ENCODE peak calls at places on chromosomes 5 and 9, in six cellular contexts. W is tibial artery; H is IMR-90; R is CD4-positive, alpha-beta memory T cell; S is ovary; U is GM23248. M is an unnamed sample.

GRCh38 chr9:132877818-132878694 is at the start of gene AK8:
- DNase-seq in W (peak; percentile 78), R (peak; percentile 82), S (peak; percentile 89), U (peak; percentile 90), H (peak; percentile 66), M (peak; percentile 86)

GRCh38 chr9:76456202-76456926 is 2.6 kb upstream of the GCNT1 start:
- DNase-seq in H (peak; percentile 82), R (peak; percentile 50), W (no peak), S (no peak), U (peak; percentile 23), M (no peak)

GRCh38 chr9:95696701-95697100 is 178.8 kb upstream of the ERCC6L2 start:
- DNase-seq in S (no peak), W (no peak), R (no peak), U (no peak), H (no peak), M (no peak)

GRCh38 chr9:109086221-109086620 is 33.5 kb downstream of the TMEM245 start:
- DNase-seq in W (no peak), R (no peak), S (no peak), U (peak; percentile 28), H (peak; percentile 68), M (no peak)

GRCh38 chr9:93642961-93643360 is 66.6 kb downstream of the PHF2 start:
- DNase-seq in S (peak; percentile 24), R (no peak), U (peak; percentile 67), H (peak; percentile 82), W (peak; percentile 15), M (no peak)

GRCh38 chr5:150211156-150212030 is 21.5 kb downstream of the SLC6A7 start:
- DNase-seq in W (no peak), H (no peak), S (no peak), U (no peak), R (no peak), M (no peak)

GRCh38 chr9:107487521-107488399 is 1.8 kb downstream of the KLF4 start:
- DNase-seq in S (peak; percentile 81), H (no peak), W (peak; percentile 88), U (peak; percentile 82), R (no peak), M (peak; percentile 78)

GRCh38 chr9:123435471-123435870 is 79.5 kb downstream of the CRB2 start:
- DNase-seq in S (no peak), W (no peak), H (no peak), U (no peak), R (no peak), M (no peak)

GRCh38 chr5:154368041-154368800 is 77.6 kb upstream of the SAP30L start:
- DNase-seq in W (peak; percentile 72), H (peak; percentile 95), U (peak; percentile 94), R (no peak), S (no peak), M (peak; percentile 70)

GRCh38 chr9:68896495-68896894 is 117.4 kb downstream of the PRKACG start:
- DNase-seq in R (no peak), W (no peak), U (no peak), S (no peak), H (no peak), M (no peak)

GRCh38 chr9:6498982-6499381 is 86.0 kb downstream of the UHRF2 start:
- DNase-seq in H (peak; percentile 85), R (no peak), W (no peak), U (peak; percentile 80), S (no peak), M (no peak)

GRCh38 chr9:115524467-115525059 is 406.6 kb upstream of the TNC start:
- DNase-seq in R (peak; percentile 28), U (peak; percentile 73), H (peak; percentile 77), W (no peak), S (no peak), M (no peak)

GRCh38 chr5:180494510-180495181 is 467 bp downstream of the CNOT6 start:
- DNase-seq in R (no peak), W (peak; percentile 74), H (no peak), S (peak; percentile 61), U (peak; percentile 75), M (peak; percentile 71)

GRCh38 chr9:89637787-89638186 is 33.0 kb downstream of the GADD45G start:
- DNase-seq in U (peak; percentile 7), W (no peak), R (no peak), H (no peak), S (no peak), M (no peak)

GRCh38 chr9:87337335-87338074 is 160.2 kb upstream of the DAPK1 start:
- DNase-seq in U (peak; percentile 28), S (no peak), R (no peak), W (no peak), H (no peak), M (no peak)

GRCh38 chr5:38473008-38473407 is 83.4 kb downstream of the LIFR start:
- DNase-seq in H (no peak), U (no peak), S (no peak), R (no peak), W (no peak), M (no peak)

GRCh38 chr9:93122721-93123221 is 11.3 kb downstream of the NINJ1 start:
- DNase-seq in R (no peak), H (no peak), W (peak; percentile 58), U (no peak), S (peak; percentile 33), M (peak; percentile 67)

GRCh38 chr5:177466861-177467260 is 6.6 kb downstream of the DBN1 start:
- DNase-seq in U (no peak), S (no peak), H (no peak), W (no peak), R (no peak), M (no peak)

GRCh38 chr5:44911501-44911900 is 102.8 kb downstream of the MRPS30 start:
- DNase-seq in S (no peak), H (no peak), W (no peak), U (no peak), R (no peak), M (no peak)

GRCh38 chr9:134503301-134504105 is 138.1 kb upstream of the COL5A1 start:
- DNase-seq in W (peak; percentile 43), U (peak; percentile 24), S (no peak), H (no peak), R (no peak), M (peak; percentile 60)

GRCh38 chr5:36728697-36729543 is 122.5 kb downstream of the SLC1A3 start:
- DNase-seq in R (peak; percentile 51), U (peak; percentile 76), W (no peak), S (no peak), H (peak; percentile 73), M (no peak)

GRCh38 chr5:149466457-149466972 is 84.7 kb downstream of the CSNK1A1 start:
- DNase-seq in H (peak; percentile 95), S (no peak), U (peak; percentile 95), W (no peak), R (no peak), M (no peak)

GRCh38 chr9:74935008-74935407 is 17.7 kb downstream of the C9orf40 start:
- DNase-seq in W (no peak), H (peak; percentile 16), R (no peak), S (no peak), U (peak; percentile 4), M (no peak)

GRCh38 chr5:117738571-117738970 is 1163.9 kb upstream of the SEMA6A start:
- DNase-seq in W (no peak), S (no peak), U (no peak), H (no peak), R (no peak), M (no peak)

GRCh38 chr9:71762900-71763653 is 5.2 kb downstream of the CEMIP2 start:
- DNase-seq in W (no peak), U (peak; percentile 83), H (peak; percentile 84), R (no peak), S (no peak), M (no peak)

GRCh38 chr5:10557747-10558295 is 6.0 kb upstream of the ANKRD33B start:
- DNase-seq in U (peak; percentile 36), H (no peak), W (no peak), S (no peak), R (no peak), M (peak; percentile 33)
- H3K27ac ChIP-seq in U (no peak overlapping the region), H (peak overlapping the region; percentile 23), W (no peak overlapping the region), S (no peak overlapping the region), R (no peak overlapping the region), M (no peak overlapping the region)

DNA sequence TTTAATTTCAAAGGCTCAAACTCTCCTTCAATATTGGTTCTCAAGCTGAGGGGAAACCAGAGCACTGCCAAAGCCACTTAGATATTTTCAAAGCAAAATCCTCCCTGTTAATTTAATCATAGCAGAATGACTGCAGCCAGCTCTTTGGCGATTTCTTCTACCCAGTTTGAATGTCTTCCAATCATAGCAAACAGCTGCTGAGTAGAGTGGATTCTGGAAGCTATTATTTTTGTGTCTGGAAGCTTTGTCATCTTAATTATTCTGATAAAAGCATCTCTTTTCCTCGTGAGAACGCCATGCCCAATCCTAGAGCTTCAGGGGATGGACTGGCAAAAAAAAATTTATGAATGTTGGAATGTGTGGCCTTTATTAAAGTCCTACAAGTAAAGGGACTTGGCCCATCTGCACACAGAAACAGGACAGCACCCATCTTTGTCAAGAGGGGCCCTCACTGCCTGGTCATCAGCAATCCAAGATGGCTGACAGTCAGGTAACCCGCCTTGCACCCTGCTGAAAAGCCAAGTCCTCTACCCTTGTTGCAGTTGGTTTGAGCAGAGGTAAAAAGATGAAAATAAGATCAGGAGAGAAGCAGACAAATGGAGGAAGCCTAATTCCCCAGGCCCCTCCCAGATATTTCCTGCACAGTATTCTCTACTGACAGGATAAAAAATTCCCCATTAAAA is 125.1 kb downstream of the SUSD1 start:
- DNase-seq in S (no peak), H (no peak), U (peak; percentile 62), W (no peak), R (no peak), M (no peak)
- H3K27ac ChIP-seq in S (no peak overlapping the region), H (peak overlapping the region; percentile 95), U (peak overlapping the region; percentile 87), W (no peak overlapping the region), R (no peak overlapping the region), M (peak overlapping the region; percentile 68)

DNA sequence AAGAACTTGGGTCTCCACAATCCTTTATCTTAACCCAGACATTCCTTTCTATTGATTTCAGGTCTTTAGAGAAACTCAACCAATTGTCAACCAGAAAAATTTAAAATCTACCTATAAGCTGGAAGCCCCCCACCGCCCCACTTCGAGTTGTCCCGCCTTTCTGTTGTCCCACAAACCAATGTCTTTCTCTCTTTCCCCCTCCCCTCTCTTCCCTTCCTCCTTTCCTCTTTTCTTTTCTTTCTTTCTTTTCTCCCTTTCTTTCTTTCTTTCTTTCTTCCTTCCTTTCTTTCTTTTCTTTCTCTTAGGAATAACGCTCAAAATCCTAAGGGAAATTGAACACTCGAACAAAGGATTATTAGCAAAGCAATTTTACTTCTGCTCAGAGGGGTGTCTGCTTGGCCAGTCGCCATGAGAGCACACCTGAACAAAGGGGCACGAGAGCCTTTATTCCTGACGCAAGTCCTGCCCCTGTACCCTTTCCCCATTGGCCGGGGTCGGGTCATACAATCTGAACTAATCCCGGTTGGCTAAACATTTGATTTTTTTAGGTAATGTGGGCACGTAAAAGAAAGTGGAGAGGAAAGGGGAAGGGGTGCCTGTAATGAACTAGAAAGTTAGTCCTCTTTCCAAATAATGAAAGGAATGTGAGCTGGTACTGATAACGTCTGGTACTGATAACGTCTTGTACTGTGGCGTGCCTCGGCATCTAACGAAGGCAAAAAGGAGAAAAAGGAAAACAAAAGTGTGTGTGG is 1.4 kb upstream of the TMCO6 start:
- DNase-seq in R (no peak), W (no peak), U (no peak), H (no peak), S (no peak), M (no peak)
- H3K27ac ChIP-seq in R (no peak overlapping the region), W (no peak overlapping the region), U (no peak overlapping the region), H (no peak overlapping the region), S (no peak overlapping the region), M (no peak overlapping the region)

DNA sequence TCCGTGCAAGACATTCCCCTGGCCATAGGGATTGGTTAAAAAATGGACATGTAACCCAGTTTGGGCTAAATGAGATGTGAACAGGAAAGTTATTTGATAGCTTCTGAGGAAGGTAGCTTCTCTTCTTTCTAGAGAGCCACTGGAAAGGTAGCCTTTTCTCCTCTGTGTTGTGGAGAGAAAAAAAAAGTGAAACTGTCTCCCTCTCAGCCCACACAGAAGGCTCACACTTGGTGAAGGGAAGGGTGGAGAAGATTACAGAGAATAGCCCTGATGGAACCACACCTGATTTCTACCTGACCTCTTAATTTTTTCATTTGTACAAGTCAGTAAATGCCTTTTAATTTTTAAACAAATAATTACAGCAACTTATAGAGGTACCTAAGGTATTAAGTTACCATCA is 5.7 kb upstream of the GLIS3 start:
- DNase-seq in R (no peak), S (no peak), U (no peak), W (no peak), H (no peak), M (no peak)
- H3K27ac ChIP-seq in R (no peak overlapping the region), S (no peak overlapping the region), U (peak overlapping the region; percentile 85), W (no peak overlapping the region), H (no peak overlapping the region), M (no peak overlapping the region)

M was measured in sigmoid colon.